ENCODE peak calls at places on chromosomes 3 and 15, in eight cellular contexts. J is uterus, U is A549, B is psoas muscle, X is esophagus muscularis mucosa, E is esophagus squamous epithelium, G is Peyer's patch, P is right atrium auricular region. I is an unnamed sample.

GRCh38 chr3:123258811-123259420 is 57.2 kb downstream of the SEC22A start:
- DNase-seq in U (peak; percentile 22), E (no peak), X (no peak), B (no peak), J (no peak), G (no peak), P (no peak), I (no peak)

GRCh38 chr3:118742760-118743159 is 291.9 kb downstream of the IGSF11 start:
- DNase-seq in B (no peak), G (no peak), E (no peak), X (peak; percentile 50), P (no peak), U (no peak), J (no peak), I (no peak)

GRCh38 chr15:93311620-93312019 is 222.6 kb upstream of the RGMA start:
- DNase-seq in J (no peak), P (no peak), G (no peak), B (no peak), U (no peak), X (no peak), E (no peak), I (no peak)

GRCh38 chr3:119470851-119471250 is 2.1 kb downstream of the POGLUT1 start:
- DNase-seq in X (no peak), J (no peak), G (no peak), E (no peak), B (no peak), U (no peak), P (no peak), I (peak; percentile 54)

GRCh38 chr15:38516636-38517035 is 48.0 kb downstream of the RASGRP1 start:
- DNase-seq in X (no peak), U (no peak), G (no peak), E (no peak), J (no peak), B (no peak), P (no peak), I (no peak)

GRCh38 chr15:59174161-59174845 is 32.3 kb upstream of the LDHAL6B start:
- DNase-seq in G (peak; percentile 34), U (no peak), J (no peak), X (no peak), B (no peak), E (no peak), P (no peak), I (no peak)

GRCh38 chr3:65575376-65575840 is 463.3 kb downstream of the MAGI1 start:
- DNase-seq in U (no peak), P (no peak), J (no peak), E (no peak), X (no peak), G (no peak), B (no peak), I (no peak)

GRCh38 chr3:16280671-16281070 is 15.7 kb downstream of the OXNAD1 start:
- DNase-seq in J (no peak), E (no peak), U (no peak), X (no peak), G (no peak), P (no peak), B (no peak), I (no peak)

GRCh38 chr15:62739507-62739906 is 303.0 kb upstream of the TPM1 start:
- DNase-seq in G (no peak), E (no peak), J (no peak), U (no peak), P (no peak), X (no peak), B (no peak), I (no peak)

GRCh38 chr15:70853855-70854668 is at the start of gene LARP6:
- DNase-seq in G (no peak), U (peak; percentile 59), J (peak; percentile 76), P (no peak), B (peak; percentile 68), X (peak; percentile 91), E (no peak), I (no peak)

GRCh38 chr15:88738796-88739195 is 64.4 kb upstream of the ACAN start:
- DNase-seq in X (no peak), U (no peak), G (no peak), E (no peak), J (no peak), B (no peak), P (no peak), I (no peak)

GRCh38 chr3:37628711-37629301 is 232.9 kb upstream of the CTDSPL start:
- DNase-seq in E (no peak), P (no peak), J (no peak), X (peak; percentile 77), U (no peak), B (no peak), G (no peak), I (no peak)

GRCh38 chr3:123719785-123720531 is 135.1 kb upstream of the HACD2 start:
- DNase-seq in E (no peak), P (peak; percentile 66), J (peak; percentile 78), G (no peak), B (no peak), U (no peak), X (no peak), I (peak; percentile 52)

GRCh38 chr15:96565266-96565665 is 234.8 kb downstream of the NR2F2 start:
- DNase-seq in P (no peak), B (no peak), G (no peak), E (no peak), X (no peak), J (no peak), U (no peak), I (no peak)

GRCh38 chr15:89829161-89829560 is 14.5 kb upstream of the ANPEP start:
- DNase-seq in G (peak; percentile 41), P (no peak), J (no peak), B (no peak), U (no peak), X (no peak), E (no peak), I (no peak)

GRCh38 chr15:89829616-89830440 is 15.2 kb upstream of the ANPEP start:
- DNase-seq in J (no peak), B (no peak), G (peak; percentile 43), E (no peak), X (no peak), U (no peak), P (no peak), I (no peak)

GRCh38 chr15:89826671-89827655 is 12.3 kb upstream of the ANPEP start:
- DNase-seq in G (no peak), P (no peak), E (no peak), U (no peak), J (no peak), X (no peak), B (no peak), I (peak; percentile 16)

GRCh38 chr15:89827821-89828220 is 13.2 kb upstream of the ANPEP start:
- DNase-seq in X (no peak), E (no peak), U (no peak), G (no peak), J (no peak), B (no peak), P (no peak), I (peak; percentile 55)

DNA sequence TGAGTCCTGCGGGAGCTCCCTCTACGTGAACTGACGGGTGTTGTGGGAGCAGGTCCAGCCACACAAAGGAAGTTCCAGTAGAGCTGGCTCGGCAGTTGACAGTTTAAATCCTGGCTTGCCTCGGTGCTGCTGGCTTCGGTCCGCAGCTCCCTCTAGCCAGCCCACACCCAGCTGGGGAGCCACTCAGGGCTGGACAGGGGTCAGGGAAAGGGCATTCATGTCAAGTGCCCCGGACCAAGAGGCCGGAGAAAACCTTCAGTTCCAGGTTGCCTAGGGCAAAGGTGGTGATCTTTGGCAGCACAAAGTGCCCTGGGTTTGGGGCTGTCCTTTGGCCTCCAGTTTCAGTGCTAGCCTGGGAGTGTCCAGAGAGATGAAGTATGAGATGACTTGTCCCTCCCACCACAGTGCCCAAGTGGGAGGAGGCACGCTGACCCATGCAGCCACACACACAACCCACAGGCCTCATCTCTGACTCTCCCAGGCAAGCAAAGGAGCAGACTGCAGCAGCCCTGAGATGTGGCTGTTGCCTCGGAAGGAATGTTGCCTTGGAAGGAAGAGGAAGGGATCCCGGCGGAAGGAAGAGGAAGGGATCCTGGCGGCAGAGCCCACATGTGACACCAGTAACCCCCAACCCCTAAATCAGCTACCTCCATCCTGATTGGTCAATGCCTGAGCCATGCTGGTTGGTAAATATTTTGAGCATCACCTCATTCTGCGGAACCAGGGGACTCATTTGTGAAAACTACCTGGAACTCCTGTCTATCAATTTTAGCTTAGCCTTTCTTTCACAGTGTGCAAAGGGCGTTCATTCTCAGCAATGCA is 13.9 kb upstream of the ANPEP start:
- DNase-seq in G (peak; percentile 70), E (no peak), U (no peak), B (peak; percentile 67), P (peak; percentile 75), X (no peak), J (peak; percentile 55), I (peak; percentile 49)
- H3K4me3 ChIP-seq in G (no peak overlapping the region), E (no peak overlapping the region), U (no peak overlapping the region), B (no peak overlapping the region), P (no peak overlapping the region), X (no peak overlapping the region), J (no peak overlapping the region), I (no peak overlapping the region)

GRCh38 chr3:147299656-147300055 is 106.7 kb downstream of the ZIC4 start:
- DNase-seq in B (no peak), X (no peak), P (no peak), E (no peak), G (no peak), J (no peak), U (no peak), I (no peak)

GRCh38 chr3:147301781-147302180 is 104.6 kb downstream of the ZIC4 start:
- DNase-seq in J (no peak), E (no peak), G (no peak), P (no peak), B (no peak), U (no peak), X (no peak), I (no peak)

GRCh38 chr3:147297756-147298155 is 108.6 kb downstream of the ZIC4 start:
- DNase-seq in U (no peak), B (no peak), J (no peak), G (no peak), X (no peak), E (no peak), P (no peak), I (no peak)

GRCh38 chr3:147298511-147298982 is 107.8 kb downstream of the ZIC4 start:
- DNase-seq in P (no peak), J (no peak), B (no peak), G (no peak), U (peak; percentile 3), X (no peak), E (no peak), I (no peak)
- TF ChIP-seq CTCF in P (no peak), J (no peak), B (no peak), G (no peak), U (no peak), X (no peak), E (no peak), I (no peak)

GRCh38 chr3:127757979-127758378 is 64.3 kb downstream of the MGLL start:
- DNase-seq in E (no peak), U (no peak), G (peak; percentile 73), P (no peak), X (no peak), B (no peak), J (no peak), I (peak; percentile 71)
- H3K4me1 ChIP-seq in E (peaks cover 9% of the 10 kb centered on the region), U (no peaks in the 10 kb centered on the region), G (no peaks in the 10 kb centered on the region), P (no peaks in the 10 kb centered on the region), X (peaks cover 44% of the 10 kb centered on the region), B (peaks cover 26% of the 10 kb centered on the region), J (no peaks in the 10 kb centered on the region), I (peaks cover 21% of the 10 kb centered on the region)

DNA sequence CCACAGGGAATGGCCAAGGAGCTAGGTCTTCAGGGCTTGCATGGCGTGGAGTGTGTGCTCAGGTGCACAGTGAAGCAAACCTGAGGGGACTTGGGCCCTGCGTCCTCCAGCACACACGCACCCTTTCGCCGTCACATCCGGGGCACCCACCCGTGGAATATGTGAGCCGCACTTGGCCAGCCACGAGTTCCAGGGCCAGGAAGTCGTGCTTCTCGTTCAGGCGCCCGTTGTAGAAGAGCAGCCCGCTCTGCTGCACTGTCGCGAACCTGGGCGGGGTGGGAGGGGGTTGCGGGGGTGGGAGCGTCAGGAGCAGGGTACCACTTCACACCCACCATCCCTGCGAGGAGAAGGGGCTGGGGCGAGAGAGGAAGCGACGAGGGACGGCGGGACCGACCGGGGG is 7.1 kb downstream of the CELSR3 start:
- DNase-seq in P (no peak), X (no peak), U (no peak), E (no peak), B (no peak), G (peak; percentile 80), J (no peak), I (no peak)
- H3K4me3 ChIP-seq in P (peak overlapping the region; percentile 69), X (peak overlapping the region; percentile 72), U (peak overlapping the region; percentile 51), E (peak overlapping the region; percentile 54), B (peak overlapping the region; percentile 80), G (peak overlapping the region; percentile 81), J (peak overlapping the region; percentile 26), I (no peak overlapping the region)

I was measured in mucosa of descending colon.